ENCODE peak calls at places on chromosomes 4 and X, in nine cellular contexts. M is activated CD4-positive, alpha-beta T cell treated with anti-CD3 and anti-CD28 coated beads for 36 hours; V is GM12865; B is NCI-H510A; N is NCI-H2171; O is activated CD4-positive, CD25-positive, alpha-beta regulatory T cell treated with anti-CD3 and anti-CD28 coated beads, Interleukin-2, amount 50 U/mL, for 72 hours; G is sciatic nerve; Q is HCT116; E is hippocampal formation. P is an unnamed sample.
A peak's percentile ranks its signal among the peaks of the same experiment; 100 is the strongest.

GRCh38 chrX:9141496-9141895 is 107.6 kb upstream of the FAM9B start:
- DNase-seq in N (no peak), G (no peak), E (no peak), B (no peak), Q (no peak), V (no peak), O (no peak), M (no peak), P (no peak)

GRCh38 chrX:46382595-46382994 is 162.6 kb downstream of the ZNF674 start:
- DNase-seq in G (no peak), V (no peak), Q (no peak), N (no peak), M (no peak), O (no peak), E (no peak), B (no peak), P (no peak)

GRCh38 chr4:89492476-89493110 is 185.0 kb upstream of the GPRIN3 start:
- DNase-seq in O (no peak), N (no peak), Q (no peak), E (no peak), M (no peak), B (no peak), V (no peak), G (no peak), P (no peak)

GRCh38 chr4:154399259-154399974 is 92.2 kb downstream of the DCHS2 start:
- DNase-seq in M (no peak), G (no peak), O (no peak), V (no peak), N (no peak), B (no peak), Q (no peak), E (no peak), P (no peak)

GRCh38 chr4:81807927-81808672 is 336.4 kb upstream of the RASGEF1B start:
- DNase-seq in O (no peak), N (peak; percentile 78), G (no peak), M (no peak), Q (no peak), E (no peak), V (no peak), B (peak; percentile 69), P (no peak)

GRCh38 chr4:3512719-3513118 is 19.5 kb downstream of the LRPAP1 start:
- DNase-seq in G (no peak), O (no peak), Q (no peak), E (no peak), N (no peak), V (no peak), M (no peak), B (no peak), P (no peak)

GRCh38 chrX:11100281-11101035 is 10.7 kb upstream of the HCCS start:
- DNase-seq in B (peak; percentile 7), E (no peak), N (peak; percentile 3), M (peak; percentile 5), G (no peak), Q (no peak), V (no peak), O (no peak), P (no peak)

GRCh38 chr4:185932491-185932890 is 120.5 kb upstream of the SORBS2 start:
- DNase-seq in O (no peak), Q (no peak), V (no peak), N (no peak), M (no peak), B (no peak), E (no peak), G (no peak), P (no peak)

GRCh38 chrX:123217077-123217476 is 33.0 kb downstream of the GRIA3 start:
- DNase-seq in O (no peak), Q (no peak), N (no peak), V (no peak), B (no peak), M (no peak), E (no peak), G (no peak), P (peak; percentile 61)

GRCh38 chrX:77788050-77788449 is 2.0 kb upstream of the ATRX start:
- DNase-seq in V (peak; percentile 51), N (no peak), Q (peak; percentile 26), M (peak; percentile 16), G (no peak), E (no peak), B (no peak), O (no peak), P (no peak)

GRCh38 chr4:65831828-65832227 is 161.5 kb upstream of the EPHA5 start:
- DNase-seq in O (no peak), N (no peak), G (no peak), E (no peak), Q (no peak), B (no peak), V (no peak), M (no peak), P (no peak)

GRCh38 chr4:186693894-186694293 is 29.8 kb downstream of the FAT1 start:
- DNase-seq in M (no peak), Q (no peak), O (no peak), B (no peak), E (no peak), G (no peak), V (no peak), N (no peak), P (no peak)

GRCh38 chr4:48112017-48112667 is 21.9 kb downstream of the TXK start:
- DNase-seq in G (no peak), E (no peak), B (no peak), V (no peak), O (no peak), Q (no peak), N (no peak), M (peak; percentile 38), P (no peak)

GRCh38 chr4:40262861-40263260 is 66.0 kb downstream of the RHOH start:
- DNase-seq in M (no peak), N (no peak), B (no peak), V (no peak), Q (no peak), G (no peak), O (no peak), E (no peak), P (no peak)

GRCh38 chr4:147586637-147587036 is 30.6 kb upstream of the TMEM184C start:
- DNase-seq in B (no peak), G (no peak), N (no peak), V (peak; percentile 79), M (no peak), E (no peak), O (no peak), Q (no peak), P (no peak)

GRCh38 chrX:105462191-105462590 is 241.7 kb upstream of the TEX13A start:
- DNase-seq in V (no peak), E (no peak), Q (no peak), G (no peak), N (no peak), B (no peak), O (no peak), M (no peak), P (no peak)

GRCh38 chr4:76305033-76305687 is 1.4 kb upstream of the STBD1 start:
- DNase-seq in E (no peak), G (no peak), Q (no peak), B (no peak), N (no peak), V (peak; percentile 15), O (no peak), M (peak; percentile 42), P (no peak)

GRCh38 chr4:153018716-153019115 is 82.6 kb downstream of the FHDC1 start:
- DNase-seq in M (no peak), B (no peak), E (no peak), O (no peak), N (peak; percentile 71), V (no peak), Q (no peak), G (no peak), P (no peak)

GRCh38 chr4:168449740-168450442 is 30.4 kb downstream of the DDX60L start:
- DNase-seq in Q (no peak), M (peak; percentile 44), B (no peak), G (no peak), N (no peak), E (no peak), O (no peak), V (no peak), P (no peak)